ENCODE peak calls at places on chromosomes 2 and 18, in five cellular contexts. U is activated naive CD4-positive, alpha-beta T cell; S is EL; E is stimulated activated CD4-positive, alpha-beta T cell treated with anti-CD3 and anti-CD28 coated beads, Interleukin-15, amount 100 ng/mL, for 1 hour; F is stimulated activated effector memory CD8-positive, alpha-beta T cell treated with anti-CD3 and anti-CD28 coated beads, Interleukin-12 subunit alpha, Interleukin-12 subunit beta, amount 100 ng/mL, for 72 hours. G is an unnamed sample.

GRCh38 chr2:120313695-120314615 is 32.0 kb upstream of the INHBB start:
- DNase-seq in E (no peak), F (no peak), U (no peak), S (no peak), G (no peak)

GRCh38 chr2:240459401-240460242 is 24.2 kb downstream of the GPC1 start:
- DNase-seq in U (no peak), E (no peak), F (no peak), S (no peak), G (peak; percentile 50)

GRCh38 chr18:12409466-12409865 is 1.7 kb downstream of the PRELID3A start:
- DNase-seq in U (no peak), E (no peak), S (peak; percentile 37), F (no peak), G (no peak)

GRCh38 chr2:101869527-101869926 is 122.2 kb upstream of the IL1R2 start:
- DNase-seq in S (no peak), U (no peak), E (no peak), F (no peak), G (no peak)

GRCh38 chr18:26863122-26863879 is 2.2 kb downstream of the AQP4 start:
- DNase-seq in F (no peak), U (no peak), S (no peak), E (no peak), G (peak; percentile 88)

GRCh38 chr2:149278146-149278878 is 52.1 kb upstream of the LYPD6 start:
- DNase-seq in U (no peak), F (no peak), E (no peak), S (peak; percentile 56), G (no peak)

GRCh38 chr2:107525420-107525819 is 301.3 kb upstream of the RGPD4 start:
- DNase-seq in F (no peak), U (no peak), E (no peak), S (peak; percentile 47), G (no peak)

GRCh38 chr2:222688912-222689311 is 17.5 kb downstream of the MOGAT1 start:
- DNase-seq in U (no peak), S (no peak), F (no peak), E (no peak), G (no peak)

GRCh38 chr2:14451312-14451711 is 181.2 kb upstream of the LRATD1 start:
- DNase-seq in S (no peak), F (no peak), E (no peak), U (no peak), G (no peak)

GRCh38 chr2:241703128-241703604 is 1.3 kb downstream of the ING5 start:
- DNase-seq in E (no peak), F (no peak), S (peak; percentile 28), U (no peak), G (no peak)

GRCh38 chr18:12657048-12657848 is 659 bp downstream of the SPIRE1 start:
- DNase-seq in S (peak; percentile 56), E (no peak), F (peak; percentile 55), U (no peak), G (peak; percentile 77)

GRCh38 chr18:23876921-23877320 is 137.6 kb upstream of the TTC39C start:
- DNase-seq in S (no peak), F (no peak), E (no peak), U (no peak), G (no peak)

GRCh38 chr18:6174983-6175382 is 239.7 kb downstream of the L3MBTL4 start:
- DNase-seq in S (no peak), E (no peak), F (no peak), U (no peak), G (no peak)

GRCh38 chr2:26399781-26400376 is 1.8 kb upstream of the DRC1 start:
- DNase-seq in F (no peak), E (no peak), U (no peak), S (no peak), G (no peak)

GRCh38 chr2:86747708-86748627 is 27.9 kb downstream of the RMND5A start:
- DNase-seq in F (no peak), E (no peak), U (no peak), S (peak; percentile 71), G (no peak)

GRCh38 chr2:233258211-233258610 is 6.7 kb downstream of the ATG16L1 start:
- DNase-seq in F (no peak), E (no peak), S (no peak), U (no peak), G (no peak)